ENCODE peak calls at places on chromosomes 6 and 20, in ten cellular contexts. One of them, this sample, is unnamed. For H3K36me3, the result is how much of the 10 kb centered on the place peaks cover.

GRCh38 chr20:25257130-25257529 is 9.2 kb downstream of the PYGB start:
- DNase-seq in heart left ventricle: no peak
- DNase-seq in brain microvascular endothelial cell: no peak
- DNase-seq in CD4-positive, CD25-positive, alpha-beta regulatory T cell: no peak
- DNase-seq in BE2C: no peak
- DNase-seq in Karpas-422: no peak
- DNase-seq in psoas muscle: peak
- DNase-seq in uterus: no peak
- DNase-seq in fibroblast of lung: no peak
- DNase-seq in spleen: no peak
- DNase-seq in this sample: no peak

GRCh38 chr6:157241411-157241979 is 81.8 kb downstream of the TMEM242 start:
- DNase-seq in heart left ventricle: peak
- DNase-seq in brain microvascular endothelial cell: no peak
- DNase-seq in CD4-positive, CD25-positive, alpha-beta regulatory T cell: no peak
- DNase-seq in BE2C: no peak
- DNase-seq in Karpas-422: no peak
- DNase-seq in psoas muscle: no peak
- DNase-seq in uterus: no peak
- DNase-seq in fibroblast of lung: no peak
- DNase-seq in spleen: peak
- DNase-seq in this sample: no peak

GRCh38 chr6:129370268-129370916 is 339.6 kb downstream of the ARHGAP18 start:
- DNase-seq in heart left ventricle: no peak
- DNase-seq in brain microvascular endothelial cell: peak
- DNase-seq in CD4-positive, CD25-positive, alpha-beta regulatory T cell: no peak
- DNase-seq in BE2C: peak
- DNase-seq in Karpas-422: peak
- DNase-seq in psoas muscle: no peak
- DNase-seq in uterus: peak
- DNase-seq in fibroblast of lung: peak
- DNase-seq in spleen: no peak
- DNase-seq in this sample: no peak

GRCh38 chr20:45833030-45833882 is at the start of gene SNX21:
- DNase-seq in heart left ventricle: peak
- DNase-seq in brain microvascular endothelial cell: peak
- DNase-seq in CD4-positive, CD25-positive, alpha-beta regulatory T cell: no peak
- DNase-seq in BE2C: peak
- DNase-seq in Karpas-422: no peak
- DNase-seq in psoas muscle: peak
- DNase-seq in uterus: peak
- DNase-seq in fibroblast of lung: peak
- DNase-seq in spleen: peak
- DNase-seq in this sample: peak

GRCh38 chr20:50220894-50221266 is 30.2 kb downstream of the CEBPB start:
- DNase-seq in heart left ventricle: no peak
- DNase-seq in brain microvascular endothelial cell: no peak
- DNase-seq in CD4-positive, CD25-positive, alpha-beta regulatory T cell: no peak
- DNase-seq in BE2C: no peak
- DNase-seq in Karpas-422: no peak
- DNase-seq in psoas muscle: no peak
- DNase-seq in uterus: no peak
- DNase-seq in fibroblast of lung: no peak
- DNase-seq in spleen: no peak
- DNase-seq in this sample: no peak

GRCh38 chr20:17109307-17109706 is 117.5 kb upstream of the PCSK2 start:
- DNase-seq in heart left ventricle: no peak
- DNase-seq in brain microvascular endothelial cell: no peak
- DNase-seq in CD4-positive, CD25-positive, alpha-beta regulatory T cell: no peak
- DNase-seq in BE2C: no peak
- DNase-seq in Karpas-422: no peak
- DNase-seq in psoas muscle: no peak
- DNase-seq in uterus: no peak
- DNase-seq in fibroblast of lung: no peak
- DNase-seq in spleen: no peak
- DNase-seq in this sample: no peak

GRCh38 chr20:7710440-7710839 is 229.8 kb downstream of the HAO1 start:
- DNase-seq in heart left ventricle: no peak
- DNase-seq in brain microvascular endothelial cell: no peak
- DNase-seq in CD4-positive, CD25-positive, alpha-beta regulatory T cell: no peak
- DNase-seq in BE2C: no peak
- DNase-seq in Karpas-422: no peak
- DNase-seq in psoas muscle: no peak
- DNase-seq in uterus: no peak
- DNase-seq in fibroblast of lung: no peak
- DNase-seq in spleen: no peak
- DNase-seq in this sample: no peak

GRCh38 chr6:168648240-168648639 is 207.3 kb downstream of the SMOC2 start:
- DNase-seq in heart left ventricle: peak
- DNase-seq in brain microvascular endothelial cell: no peak
- DNase-seq in CD4-positive, CD25-positive, alpha-beta regulatory T cell: no peak
- DNase-seq in BE2C: peak
- DNase-seq in Karpas-422: no peak
- DNase-seq in psoas muscle: no peak
- DNase-seq in uterus: no peak
- DNase-seq in fibroblast of lung: no peak
- DNase-seq in spleen: no peak
- DNase-seq in this sample: no peak

GRCh38 chr6:43990275-43990626 is 137.0 kb downstream of the MRPL14 start:
- DNase-seq in heart left ventricle: peak
- DNase-seq in brain microvascular endothelial cell: no peak
- DNase-seq in CD4-positive, CD25-positive, alpha-beta regulatory T cell: no peak
- DNase-seq in BE2C: peak
- DNase-seq in Karpas-422: no peak
- DNase-seq in psoas muscle: peak
- DNase-seq in uterus: no peak
- DNase-seq in fibroblast of lung: peak
- DNase-seq in spleen: no peak
- DNase-seq in this sample: no peak

GRCh38 chr6:43699564-43700186 is 12.1 kb upstream of the MRPS18A start:
- DNase-seq in heart left ventricle: no peak
- DNase-seq in brain microvascular endothelial cell: peak
- DNase-seq in CD4-positive, CD25-positive, alpha-beta regulatory T cell: no peak
- DNase-seq in BE2C: no peak
- DNase-seq in Karpas-422: no peak
- DNase-seq in psoas muscle: no peak
- DNase-seq in uterus: no peak
- DNase-seq in fibroblast of lung: peak
- DNase-seq in spleen: no peak
- DNase-seq in this sample: no peak

GRCh38 chr6:56370127-56370540 is 122.8 kb upstream of the COL21A1 start:
- DNase-seq in heart left ventricle: peak
- DNase-seq in brain microvascular endothelial cell: peak
- DNase-seq in CD4-positive, CD25-positive, alpha-beta regulatory T cell: no peak
- DNase-seq in BE2C: peak
- DNase-seq in Karpas-422: no peak
- DNase-seq in psoas muscle: peak
- DNase-seq in uterus: peak
- DNase-seq in fibroblast of lung: peak
- DNase-seq in spleen: no peak
- DNase-seq in this sample: no peak

GRCh38 chr6:20840675-20841074 is 306.4 kb downstream of the CDKAL1 start:
- DNase-seq in heart left ventricle: no peak
- DNase-seq in brain microvascular endothelial cell: peak
- DNase-seq in CD4-positive, CD25-positive, alpha-beta regulatory T cell: no peak
- DNase-seq in BE2C: no peak
- DNase-seq in Karpas-422: no peak
- DNase-seq in psoas muscle: no peak
- DNase-seq in uterus: no peak
- DNase-seq in fibroblast of lung: peak
- DNase-seq in spleen: no peak
- DNase-seq in this sample: no peak

GRCh38 chr6:12718025-12718424 is 1.5 kb downstream of the PHACTR1 start:
- DNase-seq in heart left ventricle: no peak
- DNase-seq in brain microvascular endothelial cell: peak
- DNase-seq in CD4-positive, CD25-positive, alpha-beta regulatory T cell: no peak
- DNase-seq in BE2C: no peak
- DNase-seq in Karpas-422: no peak
- DNase-seq in psoas muscle: no peak
- DNase-seq in uterus: no peak
- DNase-seq in fibroblast of lung: no peak
- DNase-seq in spleen: no peak
- DNase-seq in this sample: no peak

GRCh38 chr6:1131285-1132079 is 180.4 kb upstream of the FOXQ1 start:
- DNase-seq in heart left ventricle: peak
- DNase-seq in brain microvascular endothelial cell: peak
- DNase-seq in CD4-positive, CD25-positive, alpha-beta regulatory T cell: no peak
- DNase-seq in BE2C: no peak
- DNase-seq in Karpas-422: no peak
- DNase-seq in psoas muscle: no peak
- DNase-seq in uterus: no peak
- DNase-seq in fibroblast of lung: peak
- DNase-seq in spleen: no peak
- DNase-seq in this sample: no peak

DNA sequence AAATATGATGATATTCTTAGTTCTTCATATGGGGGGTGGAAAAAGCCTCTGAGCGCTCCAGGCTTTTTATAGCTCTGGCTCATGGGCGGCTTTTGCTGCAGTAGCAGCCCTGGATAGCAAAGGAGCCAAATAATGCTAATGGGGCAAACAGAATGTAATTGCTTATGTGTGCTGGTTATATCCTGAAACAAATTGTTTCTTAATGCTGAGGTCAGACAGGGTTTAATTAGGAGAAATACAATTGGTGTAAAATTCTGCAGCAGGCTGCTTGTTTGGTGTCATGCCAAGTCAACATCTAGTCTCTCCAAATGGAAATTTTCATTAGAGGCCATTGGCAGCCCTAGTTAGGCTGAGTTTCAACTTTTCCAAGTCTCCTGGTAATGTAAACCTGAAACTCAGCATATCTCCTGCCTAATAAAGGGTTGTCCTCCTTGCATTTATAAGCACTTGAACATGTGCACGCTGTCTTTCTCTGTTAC is 530.1 kb upstream of the NOX3 start:
- DNase-seq in heart left ventricle: peak
- DNase-seq in brain microvascular endothelial cell: no peak
- DNase-seq in CD4-positive, CD25-positive, alpha-beta regulatory T cell: no peak
- DNase-seq in BE2C: no peak
- DNase-seq in Karpas-422: no peak
- DNase-seq in psoas muscle: no peak
- DNase-seq in uterus: peak
- DNase-seq in fibroblast of lung: peak
- DNase-seq in spleen: no peak
- DNase-seq in this sample: no peak
- H3K4me3 ChIP-seq in heart left ventricle: no peak
- H3K4me3 ChIP-seq in brain microvascular endothelial cell: no peak
- H3K4me3 ChIP-seq in CD4-positive, CD25-positive, alpha-beta regulatory T cell: no peak
- H3K4me3 ChIP-seq in BE2C: no peak
- H3K4me3 ChIP-seq in Karpas-422: no peak
- H3K4me3 ChIP-seq in psoas muscle: no peak
- H3K4me3 ChIP-seq in uterus: no peak
- H3K4me3 ChIP-seq in fibroblast of lung: no peak
- H3K4me3 ChIP-seq in spleen: no peak
- H3K4me3 ChIP-seq in this sample: no peak

GRCh38 chr6:73637404-73637803 is 16.4 kb downstream of the SLC17A5 start:
- DNase-seq in heart left ventricle: no peak
- DNase-seq in brain microvascular endothelial cell: no peak
- DNase-seq in CD4-positive, CD25-positive, alpha-beta regulatory T cell: no peak
- DNase-seq in BE2C: no peak
- DNase-seq in Karpas-422: no peak
- DNase-seq in psoas muscle: no peak
- DNase-seq in uterus: no peak
- DNase-seq in fibroblast of lung: no peak
- DNase-seq in spleen: no peak
- DNase-seq in this sample: no peak
- H3K36me3 ChIP-seq in heart left ventricle: under half
- H3K36me3 ChIP-seq in brain microvascular endothelial cell: under half
- H3K36me3 ChIP-seq in CD4-positive, CD25-positive, alpha-beta regulatory T cell: under half
- H3K36me3 ChIP-seq in BE2C: under half
- H3K36me3 ChIP-seq in Karpas-422: under half
- H3K36me3 ChIP-seq in psoas muscle: under half
- H3K36me3 ChIP-seq in uterus: under half
- H3K36me3 ChIP-seq in fibroblast of lung: under half
- H3K36me3 ChIP-seq in spleen: half or more
- H3K36me3 ChIP-seq in this sample: under half

DNA sequence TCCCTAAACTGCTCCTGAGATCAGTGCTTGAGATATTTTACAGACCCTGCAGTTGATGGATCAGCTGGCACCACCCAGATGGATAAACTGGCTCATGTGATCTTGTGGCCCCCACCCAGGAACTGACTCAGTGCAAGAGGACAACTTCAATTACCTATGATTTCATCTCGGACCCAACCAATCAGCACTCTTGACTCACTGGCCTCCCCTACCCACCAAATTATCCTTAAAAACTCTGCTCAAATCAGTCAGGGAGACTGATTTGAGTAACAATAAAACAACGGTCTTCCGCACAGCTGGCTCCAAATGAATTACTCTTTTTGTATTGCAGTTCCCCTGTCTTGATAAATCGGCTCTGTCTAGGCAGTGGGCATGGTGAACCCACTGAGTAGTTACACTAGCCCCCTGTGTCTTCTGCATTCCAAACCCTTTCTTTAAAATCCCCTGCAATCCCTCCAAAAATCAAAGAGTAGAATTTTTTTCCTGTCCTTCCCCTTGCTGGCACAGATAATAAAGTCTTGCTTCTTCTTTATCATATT is 48.2 kb downstream of the OR2B6 start:
- DNase-seq in heart left ventricle: no peak
- DNase-seq in brain microvascular endothelial cell: no peak
- DNase-seq in CD4-positive, CD25-positive, alpha-beta regulatory T cell: no peak
- DNase-seq in BE2C: no peak
- DNase-seq in Karpas-422: no peak
- DNase-seq in psoas muscle: no peak
- DNase-seq in uterus: no peak
- DNase-seq in fibroblast of lung: no peak
- DNase-seq in spleen: no peak
- DNase-seq in this sample: no peak
- H3K4me3 ChIP-seq in heart left ventricle: no peak
- H3K4me3 ChIP-seq in brain microvascular endothelial cell: no peak
- H3K4me3 ChIP-seq in CD4-positive, CD25-positive, alpha-beta regulatory T cell: no peak
- H3K4me3 ChIP-seq in BE2C: no peak
- H3K4me3 ChIP-seq in Karpas-422: no peak
- H3K4me3 ChIP-seq in psoas muscle: no peak
- H3K4me3 ChIP-seq in uterus: no peak
- H3K4me3 ChIP-seq in fibroblast of lung: no peak
- H3K4me3 ChIP-seq in spleen: no peak
- H3K4me3 ChIP-seq in this sample: no peak

GRCh38 chr6:33783781-33784520 is 5.0 kb downstream of the LEMD2 start:
- DNase-seq in heart left ventricle: no peak
- DNase-seq in brain microvascular endothelial cell: no peak
- DNase-seq in CD4-positive, CD25-positive, alpha-beta regulatory T cell: no peak
- DNase-seq in BE2C: no peak
- DNase-seq in Karpas-422: no peak
- DNase-seq in psoas muscle: no peak
- DNase-seq in uterus: no peak
- DNase-seq in fibroblast of lung: no peak
- DNase-seq in spleen: no peak
- DNase-seq in this sample: no peak
- H3K36me3 ChIP-seq in heart left ventricle: under half
- H3K36me3 ChIP-seq in brain microvascular endothelial cell: under half
- H3K36me3 ChIP-seq in CD4-positive, CD25-positive, alpha-beta regulatory T cell: half or more
- H3K36me3 ChIP-seq in BE2C: under half
- H3K36me3 ChIP-seq in Karpas-422: under half
- H3K36me3 ChIP-seq in psoas muscle: under half
- H3K36me3 ChIP-seq in uterus: under half
- H3K36me3 ChIP-seq in fibroblast of lung: under half
- H3K36me3 ChIP-seq in spleen: half or more
- H3K36me3 ChIP-seq in this sample: under half

DNA sequence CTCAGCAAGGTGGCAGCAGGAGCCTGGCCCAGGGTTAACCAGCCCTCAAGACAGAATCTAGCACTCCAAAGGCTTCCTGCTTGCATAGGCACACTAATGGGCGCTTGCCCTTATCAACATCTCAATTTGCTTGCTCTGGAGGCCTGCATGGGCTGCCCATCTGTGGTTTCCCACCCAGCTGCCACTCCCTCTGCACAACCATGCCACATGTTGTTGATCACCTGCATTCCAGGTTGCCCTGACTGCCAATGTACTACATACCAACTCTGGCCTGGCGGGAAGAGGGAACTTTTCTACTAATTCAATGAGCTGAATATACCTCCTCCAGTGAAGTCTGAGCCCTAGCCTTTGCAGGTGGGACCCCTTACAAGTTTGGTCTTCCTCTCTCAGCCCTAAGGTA is 74.6 kb downstream of the ATG5 start:
- DNase-seq in heart left ventricle: no peak
- DNase-seq in brain microvascular endothelial cell: no peak
- DNase-seq in CD4-positive, CD25-positive, alpha-beta regulatory T cell: no peak
- DNase-seq in BE2C: peak
- DNase-seq in Karpas-422: no peak
- DNase-seq in psoas muscle: no peak
- DNase-seq in uterus: no peak
- DNase-seq in fibroblast of lung: no peak
- DNase-seq in spleen: no peak
- DNase-seq in this sample: no peak
- H3K4me3 ChIP-seq in heart left ventricle: no peak
- H3K4me3 ChIP-seq in brain microvascular endothelial cell: no peak
- H3K4me3 ChIP-seq in CD4-positive, CD25-positive, alpha-beta regulatory T cell: no peak
- H3K4me3 ChIP-seq in BE2C: no peak
- H3K4me3 ChIP-seq in Karpas-422: no peak
- H3K4me3 ChIP-seq in psoas muscle: no peak
- H3K4me3 ChIP-seq in uterus: no peak
- H3K4me3 ChIP-seq in fibroblast of lung: no peak
- H3K4me3 ChIP-seq in spleen: no peak
- H3K4me3 ChIP-seq in this sample: no peak

This sample was measured in GM06990.